ENCODE peak calls at places on chromosomes 1 and 21, in four cellular contexts. X, W, B and F are unnamed samples. For H3F3A, the result is how much of the 10 kb centered on the place peaks cover.

GRCh38 chr1:227767401-227768396 is 32.5 kb downstream of the SNAP47 start:
- DNase-seq in B (no peak), X (no peak), W (no peak), F (no peak)

GRCh38 chr1:77313491-77313890 is 31.7 kb downstream of the AK5 start:
- DNase-seq in B (peak), X (peak), W (no peak), F (peak)

GRCh38 chr1:54405894-54406293 is 300 bp downstream of the SSBP3 start:
- DNase-seq in W (peak), B (no peak), X (peak), F (peak)

GRCh38 chr1:17096584-17096983 is 22.7 kb downstream of the PADI2 start:
- DNase-seq in B (no peak), W (no peak), X (no peak), F (no peak)

GRCh38 chr1:189659731-189660130 is 817.9 kb downstream of the BRINP3 start:
- DNase-seq in W (no peak), B (no peak), X (no peak), F (no peak)

GRCh38 chr1:160376525-160377131 is 9.8 kb downstream of the NHLH1 start:
- DNase-seq in W (peak), B (peak), X (peak), F (peak)

GRCh38 chr1:41045740-41046139 is 24.2 kb upstream of the SLFNL1 start:
- DNase-seq in X (no peak), B (no peak), W (peak), F (no peak)

GRCh38 chr1:156608981-156609380 is 7.7 kb upstream of the GPATCH4 start:
- DNase-seq in W (peak), B (peak), X (peak), F (peak)

GRCh38 chr21:14273736-14274538 is 58.0 kb downstream of the RBM11 start:
- DNase-seq in W (peak), X (peak), B (no peak), F (no peak)

GRCh38 chr1:88089961-88090360 is 594.1 kb upstream of the PKN2 start:
- DNase-seq in X (no peak), B (no peak), W (no peak), F (no peak)

GRCh38 chr1:185157599-185158469 is 867 bp downstream of the SWT1 start:
- DNase-seq in B (peak), W (no peak), X (peak), F (no peak)

GRCh38 chr21:26776320-26777021 is 68.7 kb downstream of the ADAMTS1 start:
- DNase-seq in X (no peak), B (no peak), W (no peak), F (no peak)

GRCh38 chr1:109906160-109906838 is 4.3 kb upstream of the CSF1 start:
- DNase-seq in B (peak), X (no peak), W (no peak), F (no peak)

GRCh38 chr1:208445710-208446702 is 201.8 kb upstream of the PLXNA2 start:
- DNase-seq in B (no peak), W (peak), X (no peak), F (peak)

GRCh38 chr1:73953611-73954010 is 244.4 kb downstream of the LRRIQ3 start:
- DNase-seq in B (no peak), X (no peak), W (no peak), F (no peak)

GRCh38 chr1:112461200-112461871 is 47.4 kb upstream of the WNT2B start:
- DNase-seq in B (peak), X (peak), W (no peak), F (no peak)

GRCh38 chr1:30618335-30618747 is 105.0 kb downstream of the MATN1 start:
- DNase-seq in W (peak), X (no peak), B (no peak), F (no peak)

GRCh38 chr1:76948846-76949245 is 81.6 kb downstream of the ST6GALNAC5 start:
- DNase-seq in W (no peak), X (no peak), B (no peak), F (no peak)

GRCh38 chr1:207883660-207884245 is 27.2 kb downstream of the CD34 start:
- DNase-seq in B (no peak), W (no peak), X (no peak), F (no peak)

GRCh38 chr1:197200468-197200899 is 54.0 kb upstream of the ASPM start:
- DNase-seq in W (no peak), B (no peak), X (peak), F (no peak)

GRCh38 chr1:43671193-43671592 is 21.2 kb downstream of the KDM4A start:
- DNase-seq in W (no peak), B (no peak), X (no peak), F (no peak)

GRCh38 chr1:8023995-8024313 is 2.2 kb downstream of the ERRFI1 start:
- DNase-seq in X (no peak), B (no peak), W (no peak), F (no peak)
- H3F3A ChIP-seq in X (under half), B (under half), W (half or more), F (under half)

DNA sequence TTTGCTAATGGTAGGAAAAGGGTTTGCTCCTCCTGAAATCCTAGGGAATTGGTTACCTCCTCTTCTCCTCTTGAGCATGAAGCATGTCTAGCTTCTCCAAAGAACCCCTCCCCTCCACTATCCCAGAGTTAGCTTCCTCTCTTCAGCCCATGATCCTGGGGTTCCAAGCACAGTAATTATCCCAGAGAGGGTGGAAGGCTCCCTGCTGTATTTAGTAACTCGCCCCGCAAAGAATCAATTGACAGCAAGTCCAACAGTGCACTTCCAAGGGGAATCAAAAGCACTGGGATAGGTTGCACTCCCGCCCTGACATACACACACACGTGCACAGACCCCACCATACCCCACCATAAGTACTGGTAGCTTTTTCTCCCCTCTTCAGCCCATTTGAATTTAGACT is 3.1 kb downstream of the S100A8 start:
- DNase-seq in W (no peak), X (no peak), B (no peak), F (no peak)
- H3F3A ChIP-seq in W (under half), X (under half), B (under half), F (under half)

DNA sequence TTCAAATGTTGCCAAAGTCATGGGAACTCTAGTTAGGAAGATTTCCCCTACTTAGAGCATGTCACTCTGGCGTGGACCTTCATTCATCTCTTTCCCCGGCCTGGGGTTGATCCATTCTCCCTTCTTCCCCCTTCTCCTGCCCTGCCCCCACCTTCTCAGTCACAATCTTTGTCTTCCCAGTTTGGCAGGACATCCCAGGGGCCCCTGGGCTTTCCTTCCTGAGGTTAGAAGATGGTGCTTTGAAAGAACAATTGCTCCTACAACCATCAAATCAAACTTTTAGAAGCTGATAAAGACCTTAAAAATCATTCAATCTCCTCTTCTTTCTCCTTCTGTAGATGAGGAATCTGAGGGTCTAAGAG is 177.4 kb downstream of the CLIC6 start:
- DNase-seq in W (no peak), X (no peak), B (no peak), F (no peak)
- H3F3A ChIP-seq in W (half or more), X (under half), B (under half), F (under half)

GRCh38 chr21:34874689-34875513 is 174.2 kb downstream of the RUNX1 start:
- DNase-seq in W (no peak), B (peak), X (no peak), F (no peak)
- H3F3A ChIP-seq in W (under half), B (under half), X (under half), F (under half)

GRCh38 chr21:34825101-34825500 is 156.3 kb downstream of the CLIC6 start:
- DNase-seq in B (no peak), W (no peak), X (no peak), F (no peak)
- H3F3A ChIP-seq in B (under half), W (under half), X (under half), F (under half)

GRCh38 chr1:198538579-198539364 is 1.7 kb downstream of the ATP6V1G3 start:
- DNase-seq in X (no peak), B (no peak), W (no peak), F (no peak)
- H3F3A ChIP-seq in X (under half), B (under half), W (under half), F (under half)

GRCh38 chr1:155198547-155198906 is 9.2 kb downstream of the THBS3 start:
- DNase-seq in X (no peak), B (no peak), W (no peak), F (no peak)
- H3F3A ChIP-seq in X (half or more), B (under half), W (under half), F (under half)

DNA sequence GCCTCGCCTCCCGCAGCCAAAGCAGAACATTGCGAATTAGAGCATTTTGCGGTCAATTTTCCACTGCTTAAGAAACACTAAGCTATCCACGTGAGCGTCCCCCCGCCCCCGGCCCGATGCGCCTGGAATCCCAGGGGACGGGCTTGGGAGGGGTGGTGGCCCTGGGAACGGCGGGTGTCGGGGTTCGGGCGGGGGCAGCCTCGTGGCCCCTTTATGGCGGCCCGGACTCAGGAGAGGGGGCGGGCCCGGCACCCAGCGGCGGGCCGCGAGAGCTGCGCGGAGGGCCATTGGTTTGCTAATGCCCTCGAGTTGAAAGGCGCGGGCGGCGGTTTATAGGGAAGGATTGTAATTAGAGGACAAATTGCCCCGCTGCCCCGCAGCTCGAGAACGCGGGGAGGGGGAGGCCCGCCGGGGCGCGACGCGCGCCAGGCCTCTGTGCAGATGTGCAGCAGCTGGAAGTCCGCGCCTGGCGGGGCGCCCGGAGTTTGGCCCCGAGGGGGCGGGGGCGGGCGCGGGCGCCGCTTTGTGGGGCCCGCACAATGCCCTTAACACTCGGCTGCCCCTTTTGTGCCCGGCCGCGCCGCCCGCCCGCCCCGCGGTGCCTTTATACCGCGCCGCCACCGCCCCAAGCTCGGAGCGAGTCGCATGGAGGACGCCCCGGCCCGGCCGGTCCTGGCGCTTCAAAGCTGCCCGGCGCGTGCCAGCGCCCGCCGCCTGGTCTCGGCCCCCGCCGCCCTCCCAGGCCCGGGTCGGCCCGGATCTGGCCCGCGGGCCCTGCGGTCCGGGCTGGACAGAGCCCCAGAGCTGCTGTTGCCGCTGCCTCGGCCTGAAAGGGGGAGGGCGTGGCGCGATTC is 1.9 kb upstream of the HES3 start:
- DNase-seq in B (no peak), W (no peak), X (peak), F (peak)
- H3F3A ChIP-seq in B (under half), W (under half), X (under half), F (under half)

DNA sequence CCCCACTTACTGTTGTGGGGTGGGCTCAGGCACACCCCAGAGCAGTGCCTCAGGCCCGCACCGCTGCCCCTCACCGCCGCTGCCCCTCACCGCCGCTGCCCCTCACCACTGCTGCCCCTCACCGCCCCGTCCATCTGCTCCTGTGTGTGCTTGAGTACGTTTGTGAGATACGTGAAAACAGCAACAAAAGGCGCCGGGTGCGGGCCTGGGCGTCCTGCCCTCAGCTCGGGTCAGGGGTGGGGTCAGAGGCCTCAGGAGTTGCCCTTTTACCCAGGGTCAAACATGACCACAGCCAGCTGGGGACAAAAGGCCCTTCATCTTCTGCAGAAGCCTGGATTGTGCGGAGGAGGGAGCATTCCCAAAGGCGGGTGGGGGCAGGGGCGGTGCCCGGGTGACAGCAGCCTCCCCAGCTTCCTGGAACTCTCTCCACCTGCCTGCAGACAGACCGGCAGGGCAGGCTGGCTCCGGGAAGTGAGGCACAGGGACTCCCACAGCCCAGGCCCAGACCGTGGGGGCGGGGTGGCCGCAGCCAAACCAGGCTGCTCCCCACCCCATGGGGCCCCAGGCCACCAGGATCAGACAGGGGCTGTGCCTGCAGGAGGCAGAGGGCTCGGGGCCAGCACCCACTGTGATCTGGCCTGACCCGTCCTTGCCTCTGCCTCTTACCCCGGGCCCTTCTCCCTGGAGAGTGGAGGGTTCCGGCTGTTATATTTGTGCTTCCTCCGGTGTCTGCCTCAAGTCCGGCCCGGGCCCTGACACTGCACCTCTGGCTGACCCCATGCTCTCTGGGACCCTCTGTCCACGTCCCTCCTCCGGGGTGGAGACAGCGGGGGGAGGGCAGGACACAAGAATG is 2.3 kb upstream of the VWA1 start:
- DNase-seq in W (peak), B (no peak), X (peak), F (peak)
- H3F3A ChIP-seq in W (under half), B (under half), X (under half), F (under half)

GRCh38 chr1:201751872-201752271 is 77.1 kb upstream of the IPO9 start:
- DNase-seq in W (no peak), B (no peak), X (peak), F (no peak)
- H3F3A ChIP-seq in W (under half), B (under half), X (under half), F (half or more)